ENCODE peak calls at places on chromosomes 13 and 19, in ten cellular contexts. One of them, this sample, is unnamed.

GRCh38 chr13:40440990-40441820 is 225.2 kb downstream of the FOXO1 start:
- DNase-seq in uterus: peak
- DNase-seq in PC-3: no peak
- DNase-seq in mucosa of descending colon: peak
- DNase-seq in cardiac fibroblast: peak
- DNase-seq in WTC11: no peak
- DNase-seq in cardiac muscle cell: peak
- DNase-seq in HL-60: no peak
- DNase-seq in heart right ventricle: peak
- DNase-seq in HCT116: no peak
- DNase-seq in this sample: no peak

GRCh38 chr13:40537146-40537895 is 129.1 kb downstream of the FOXO1 start:
- DNase-seq in uterus: no peak
- DNase-seq in PC-3: no peak
- DNase-seq in mucosa of descending colon: no peak
- DNase-seq in cardiac fibroblast: no peak
- DNase-seq in WTC11: no peak
- DNase-seq in cardiac muscle cell: no peak
- DNase-seq in HL-60: no peak
- DNase-seq in heart right ventricle: no peak
- DNase-seq in HCT116: no peak
- DNase-seq in this sample: no peak

GRCh38 chr13:41942462-41943094 is 18.3 kb downstream of the VWA8 start:
- DNase-seq in uterus: no peak
- DNase-seq in PC-3: peak
- DNase-seq in mucosa of descending colon: no peak
- DNase-seq in cardiac fibroblast: peak
- DNase-seq in WTC11: peak
- DNase-seq in cardiac muscle cell: peak
- DNase-seq in HL-60: no peak
- DNase-seq in heart right ventricle: no peak
- DNase-seq in HCT116: no peak
- DNase-seq in this sample: no peak

GRCh38 chr13:23673354-23673753 is 103.1 kb downstream of the TNFRSF19 start:
- DNase-seq in uterus: peak
- DNase-seq in PC-3: peak
- DNase-seq in mucosa of descending colon: no peak
- DNase-seq in cardiac fibroblast: peak
- DNase-seq in WTC11: no peak
- DNase-seq in cardiac muscle cell: no peak
- DNase-seq in HL-60: no peak
- DNase-seq in heart right ventricle: no peak
- DNase-seq in HCT116: no peak
- DNase-seq in this sample: no peak

GRCh38 chr13:97205971-97206370 is 16.2 kb upstream of the MBNL2 start:
- DNase-seq in uterus: no peak
- DNase-seq in PC-3: peak
- DNase-seq in mucosa of descending colon: no peak
- DNase-seq in cardiac fibroblast: peak
- DNase-seq in WTC11: no peak
- DNase-seq in cardiac muscle cell: no peak
- DNase-seq in HL-60: no peak
- DNase-seq in heart right ventricle: no peak
- DNase-seq in HCT116: no peak
- DNase-seq in this sample: no peak

GRCh38 chr13:103291693-103292572 is 225.7 kb upstream of the SLC10A2 start:
- DNase-seq in uterus: no peak
- DNase-seq in PC-3: no peak
- DNase-seq in mucosa of descending colon: no peak
- DNase-seq in cardiac fibroblast: no peak
- DNase-seq in WTC11: no peak
- DNase-seq in cardiac muscle cell: peak
- DNase-seq in HL-60: no peak
- DNase-seq in heart right ventricle: no peak
- DNase-seq in HCT116: no peak
- DNase-seq in this sample: no peak

GRCh38 chr19:2716275-2716650 is 4.9 kb downstream of the DIRAS1 start:
- DNase-seq in uterus: no peak
- DNase-seq in PC-3: no peak
- DNase-seq in mucosa of descending colon: no peak
- DNase-seq in cardiac fibroblast: no peak
- DNase-seq in WTC11: no peak
- DNase-seq in cardiac muscle cell: no peak
- DNase-seq in HL-60: no peak
- DNase-seq in heart right ventricle: no peak
- DNase-seq in HCT116: no peak
- DNase-seq in this sample: no peak

GRCh38 chr19:58577581-58578429 is 4.7 kb upstream of the MZF1 start:
- DNase-seq in uterus: peak
- DNase-seq in PC-3: no peak
- DNase-seq in mucosa of descending colon: no peak
- DNase-seq in cardiac fibroblast: no peak
- DNase-seq in WTC11: no peak
- DNase-seq in cardiac muscle cell: no peak
- DNase-seq in HL-60: no peak
- DNase-seq in heart right ventricle: no peak
- DNase-seq in HCT116: no peak
- DNase-seq in this sample: peak

GRCh38 chr19:45161715-45162463 is 1.1 kb upstream of the NKPD1 start:
- DNase-seq in uterus: no peak
- DNase-seq in PC-3: peak
- DNase-seq in mucosa of descending colon: no peak
- DNase-seq in cardiac fibroblast: peak
- DNase-seq in WTC11: peak
- DNase-seq in cardiac muscle cell: peak
- DNase-seq in HL-60: no peak
- DNase-seq in heart right ventricle: no peak
- DNase-seq in HCT116: no peak
- DNase-seq in this sample: no peak
- TF ChIP-seq CTCF in uterus: no peak
- TF ChIP-seq CTCF in PC-3: peak
- TF ChIP-seq CTCF in mucosa of descending colon: no peak
- TF ChIP-seq CTCF in cardiac fibroblast: peak
- TF ChIP-seq CTCF in WTC11: peak
- TF ChIP-seq CTCF in cardiac muscle cell: peak
- TF ChIP-seq CTCF in HL-60: no peak
- TF ChIP-seq CTCF in heart right ventricle: peak
- TF ChIP-seq CTCF in HCT116: peak
- TF ChIP-seq CTCF in this sample: peak

DNA sequence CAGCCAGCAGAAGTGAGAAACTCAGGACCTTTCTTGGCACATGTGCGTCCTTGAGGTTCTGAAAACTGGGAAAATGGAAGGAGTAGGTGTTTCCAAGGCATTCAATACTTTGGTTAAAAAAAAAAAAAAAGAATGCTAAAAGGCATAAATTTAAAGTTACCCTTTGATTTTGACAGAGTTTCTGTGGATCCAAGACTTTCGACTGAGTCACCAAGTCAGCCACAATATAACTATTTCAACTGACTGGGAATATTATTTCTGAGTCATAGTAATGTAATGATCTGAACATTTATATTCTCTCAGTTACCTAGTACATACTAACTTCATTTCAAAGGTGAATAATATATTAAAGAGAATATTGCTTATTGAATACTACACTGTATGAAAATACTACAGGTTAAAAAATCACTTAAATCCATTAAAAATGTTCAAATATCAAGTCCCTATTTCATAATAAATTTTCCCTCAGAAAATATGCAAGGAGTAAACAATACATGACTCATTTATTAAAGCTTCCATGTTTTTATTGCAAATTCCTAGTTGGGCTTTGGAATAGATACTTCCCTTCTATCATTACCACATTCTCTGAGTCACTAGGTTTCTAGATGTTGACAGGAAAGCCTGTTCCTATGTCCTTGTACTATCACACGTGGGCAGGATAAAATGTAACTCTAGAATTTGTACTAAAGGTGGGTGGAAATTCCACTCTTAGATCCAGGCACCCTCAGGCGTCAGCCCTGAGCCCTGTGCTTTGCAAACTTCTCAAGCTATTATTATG is 2.3 kb upstream of the ITGBL1 start:
- DNase-seq in uterus: no peak
- DNase-seq in PC-3: peak
- DNase-seq in mucosa of descending colon: no peak
- DNase-seq in cardiac fibroblast: peak
- DNase-seq in WTC11: no peak
- DNase-seq in cardiac muscle cell: no peak
- DNase-seq in HL-60: no peak
- DNase-seq in heart right ventricle: no peak
- DNase-seq in HCT116: peak
- DNase-seq in this sample: no peak
- TF ChIP-seq CTCF in uterus: no peak
- TF ChIP-seq CTCF in PC-3: no peak
- TF ChIP-seq CTCF in mucosa of descending colon: no peak
- TF ChIP-seq CTCF in cardiac fibroblast: no peak
- TF ChIP-seq CTCF in WTC11: no peak
- TF ChIP-seq CTCF in cardiac muscle cell: no peak
- TF ChIP-seq CTCF in HL-60: no peak
- TF ChIP-seq CTCF in heart right ventricle: no peak
- TF ChIP-seq CTCF in HCT116: no peak
- TF ChIP-seq CTCF in this sample: no peak

GRCh38 chr19:45593520-45593919 is 8.5 kb downstream of the GPR4 start:
- DNase-seq in uterus: no peak
- DNase-seq in PC-3: no peak
- DNase-seq in mucosa of descending colon: no peak
- DNase-seq in cardiac fibroblast: no peak
- DNase-seq in WTC11: no peak
- DNase-seq in cardiac muscle cell: no peak
- DNase-seq in HL-60: no peak
- DNase-seq in heart right ventricle: no peak
- DNase-seq in HCT116: no peak
- DNase-seq in this sample: no peak

GRCh38 chr19:45591638-45592005 is 7.0 kb upstream of the OPA3 start:
- DNase-seq in uterus: no peak
- DNase-seq in PC-3: no peak
- DNase-seq in mucosa of descending colon: no peak
- DNase-seq in cardiac fibroblast: no peak
- DNase-seq in WTC11: no peak
- DNase-seq in cardiac muscle cell: no peak
- DNase-seq in HL-60: no peak
- DNase-seq in heart right ventricle: no peak
- DNase-seq in HCT116: no peak
- DNase-seq in this sample: no peak

GRCh38 chr19:45591004-45591637 is 6.5 kb upstream of the OPA3 start:
- DNase-seq in uterus: no peak
- DNase-seq in PC-3: no peak
- DNase-seq in mucosa of descending colon: peak
- DNase-seq in cardiac fibroblast: no peak
- DNase-seq in WTC11: peak
- DNase-seq in cardiac muscle cell: peak
- DNase-seq in HL-60: no peak
- DNase-seq in heart right ventricle: no peak
- DNase-seq in HCT116: no peak
- DNase-seq in this sample: no peak

GRCh38 chr19:45590300-45591003 is 5.8 kb upstream of the OPA3 start:
- DNase-seq in uterus: no peak
- DNase-seq in PC-3: no peak
- DNase-seq in mucosa of descending colon: no peak
- DNase-seq in cardiac fibroblast: no peak
- DNase-seq in WTC11: no peak
- DNase-seq in cardiac muscle cell: no peak
- DNase-seq in HL-60: no peak
- DNase-seq in heart right ventricle: no peak
- DNase-seq in HCT116: no peak
- DNase-seq in this sample: no peak

DNA sequence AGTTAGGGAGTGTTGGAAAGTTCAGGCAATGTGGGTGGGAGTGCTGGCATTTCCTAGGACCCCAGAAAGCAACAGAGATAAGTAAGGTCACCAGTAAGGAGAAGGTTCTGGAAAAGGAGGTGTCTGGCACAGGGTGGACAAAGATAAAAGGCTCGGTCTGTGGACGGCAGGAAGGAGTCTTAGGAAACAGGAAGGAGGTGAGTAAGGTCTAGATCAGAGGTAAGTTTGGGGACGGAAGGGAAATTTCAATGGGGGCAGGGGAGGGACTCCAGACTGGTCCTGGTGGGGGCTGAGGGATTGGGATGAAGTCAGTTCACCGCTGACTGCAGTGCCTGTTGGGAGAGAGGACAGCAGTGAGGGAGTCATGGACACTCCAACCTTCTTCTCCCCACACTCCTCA is 7.8 kb upstream of the OPA3 start:
- DNase-seq in uterus: no peak
- DNase-seq in PC-3: peak
- DNase-seq in mucosa of descending colon: no peak
- DNase-seq in cardiac fibroblast: no peak
- DNase-seq in WTC11: no peak
- DNase-seq in cardiac muscle cell: no peak
- DNase-seq in HL-60: no peak
- DNase-seq in heart right ventricle: no peak
- DNase-seq in HCT116: no peak
- DNase-seq in this sample: no peak
- TF ChIP-seq CTCF in uterus: no peak
- TF ChIP-seq CTCF in PC-3: no peak
- TF ChIP-seq CTCF in mucosa of descending colon: no peak
- TF ChIP-seq CTCF in cardiac fibroblast: no peak
- TF ChIP-seq CTCF in WTC11: no peak
- TF ChIP-seq CTCF in cardiac muscle cell: no peak
- TF ChIP-seq CTCF in HL-60: no peak
- TF ChIP-seq CTCF in heart right ventricle: no peak
- TF ChIP-seq CTCF in HCT116: no peak
- TF ChIP-seq CTCF in this sample: no peak

GRCh38 chr19:14091086-14091884 is 734 bp upstream of the SAMD1 start:
- DNase-seq in uterus: peak
- DNase-seq in PC-3: peak
- DNase-seq in mucosa of descending colon: peak
- DNase-seq in cardiac fibroblast: peak
- DNase-seq in WTC11: peak
- DNase-seq in cardiac muscle cell: no peak
- DNase-seq in HL-60: peak
- DNase-seq in heart right ventricle: no peak
- DNase-seq in HCT116: no peak
- DNase-seq in this sample: no peak
- TF ChIP-seq CTCF in uterus: peak
- TF ChIP-seq CTCF in PC-3: peak
- TF ChIP-seq CTCF in mucosa of descending colon: no peak
- TF ChIP-seq CTCF in cardiac fibroblast: peak
- TF ChIP-seq CTCF in WTC11: no peak
- TF ChIP-seq CTCF in cardiac muscle cell: peak
- TF ChIP-seq CTCF in HL-60: no peak
- TF ChIP-seq CTCF in heart right ventricle: peak
- TF ChIP-seq CTCF in HCT116: peak
- TF ChIP-seq CTCF in this sample: no peak